ENCODE peak calls at places on chromosomes 6 and 20, in five cellular contexts. T, F, R, B and C are unnamed samples.
A peak's percentile ranks its signal among the peaks of the same experiment; 100 is the strongest.

GRCh38 chr6:80477591-80478370 is 371.3 kb downstream of the BCKDHB start:
- DNase-seq in T (no peak), F (peak; percentile 72), R (no peak), B (peak; percentile 60), C (no peak)

GRCh38 chr6:166348305-166348949 is 6.1 kb upstream of the SFT2D1 start:
- DNase-seq in T (no peak), F (no peak), R (no peak), B (no peak), C (no peak)

GRCh38 chr6:8639928-8640649 is 204.7 kb upstream of the SLC35B3 start:
- DNase-seq in T (no peak), F (no peak), R (no peak), B (no peak), C (no peak)

GRCh38 chr6:42507195-42507594 is 55.5 kb upstream of the TRERF1 start:
- DNase-seq in T (no peak), F (no peak), R (no peak), B (no peak), C (no peak)

GRCh38 chr6:24520929-24521546 is 26.3 kb downstream of the ALDH5A1 start:
- DNase-seq in T (no peak), F (peak; percentile 19), R (no peak), B (no peak), C (no peak)

GRCh38 chr6:168542301-168542700 is 101.3 kb downstream of the SMOC2 start:
- DNase-seq in T (no peak), F (no peak), R (no peak), B (no peak), C (no peak)

GRCh38 chr20:52596261-52596660 is 375.9 kb upstream of the TSHZ2 start:
- DNase-seq in T (no peak), F (no peak), R (no peak), B (no peak), C (no peak)

GRCh38 chr6:56759521-56759920 is 116.8 kb upstream of the DST start:
- DNase-seq in T (no peak), F (no peak), R (no peak), B (no peak), C (no peak)

GRCh38 chr6:151012321-151013294 is 147.1 kb downstream of the MTHFD1L start:
- DNase-seq in T (no peak), F (peak; percentile 86), R (no peak), B (peak; percentile 49), C (no peak)

GRCh38 chr6:118645395-118645794 is 6.0 kb downstream of the CEP85L start:
- DNase-seq in T (no peak), F (no peak), R (peak; percentile 60), B (no peak), C (no peak)

GRCh38 chr6:143596857-143597256 is 80.9 kb upstream of the PHACTR2 start:
- DNase-seq in T (peak; percentile 80), F (peak; percentile 71), R (peak; percentile 59), B (peak; percentile 14), C (no peak)

GRCh38 chr6:136764522-136764993 is 27.7 kb downstream of the MAP3K5 start:
- DNase-seq in T (no peak), F (no peak), R (no peak), B (no peak), C (no peak)

GRCh38 chr20:62370115-62370806 is 3.1 kb upstream of the LAMA5 start:
- DNase-seq in T (no peak), F (peak; percentile 79), R (no peak), B (peak; percentile 82), C (no peak)

GRCh38 chr6:154703094-154703493 is 30.1 kb upstream of the SCAF8 start:
- DNase-seq in T (no peak), F (no peak), R (no peak), B (no peak), C (no peak)

GRCh38 chr6:41021832-41022231 is 17.2 kb downstream of the UNC5CL start:
- DNase-seq in T (no peak), F (peak; percentile 46), R (peak; percentile 47), B (peak; percentile 66), C (no peak)

GRCh38 chr6:52641826-52642225 is 29.1 kb upstream of the TMEM14A start:
- DNase-seq in T (no peak), F (no peak), R (no peak), B (no peak), C (no peak)

GRCh38 chr6:70371454-70372105 is 41.7 kb upstream of the FAM135A start:
- DNase-seq in T (no peak), F (peak; percentile 87), R (no peak), B (peak; percentile 64), C (no peak)

GRCh38 chr6:14625173-14625895 is 507.8 kb downstream of the CD83 start:
- DNase-seq in T (no peak), F (no peak), R (no peak), B (no peak), C (no peak)

GRCh38 chr6:150016324-150017185 is 8.8 kb downstream of the RAET1L start:
- DNase-seq in T (no peak), F (peak; percentile 61), R (no peak), B (peak; percentile 20), C (no peak)

GRCh38 chr6:130366011-130366963 is at the start of gene TMEM200A:
- DNase-seq in T (peak; percentile 80), F (peak; percentile 51), R (peak; percentile 67), B (peak; percentile 51), C (peak; percentile 77)

GRCh38 chr6:169824848-169825557 is 73.6 kb downstream of the ERMARD start:
- DNase-seq in T (no peak), F (no peak), R (no peak), B (no peak), C (peak; percentile 53)

GRCh38 chr6:118722820-118723526 is 71.6 kb upstream of the CEP85L start:
- DNase-seq in T (no peak), F (peak; percentile 26), R (no peak), B (no peak), C (no peak)

GRCh38 chr6:137094411-137095008 is 49.7 kb upstream of the IL20RA start:
- DNase-seq in T (peak; percentile 75), F (peak; percentile 67), R (peak; percentile 25), B (peak; percentile 41), C (no peak)

GRCh38 chr6:12483712-12484111 is 193.6 kb downstream of the EDN1 start:
- DNase-seq in T (no peak), F (peak; percentile 99), R (no peak), B (peak; percentile 99), C (no peak)

GRCh38 chr6:124877468-124877867 is 84.8 kb upstream of the RNF217 start:
- DNase-seq in T (no peak), F (no peak), R (no peak), B (no peak), C (no peak)

GRCh38 chr6:7241160-7241559 is 71.8 kb downstream of the SSR1 start:
- DNase-seq in T (no peak), F (no peak), R (no peak), B (no peak), C (no peak)

GRCh38 chr6:43953794-43954310 is 173.4 kb downstream of the MRPL14 start:
- DNase-seq in T (no peak), F (no peak), R (no peak), B (no peak), C (peak; percentile 57)

GRCh38 chr6:43954311-43955131 is 172.7 kb downstream of the MRPL14 start:
- DNase-seq in T (no peak), F (no peak), R (no peak), B (no peak), C (peak; percentile 50)

GRCh38 chr6:43952746-43953145 is 174.5 kb downstream of the MRPL14 start:
- DNase-seq in T (no peak), F (no peak), R (no peak), B (no peak), C (no peak)

GRCh38 chr6:43951756-43952675 is 175.2 kb downstream of the MRPL14 start:
- DNase-seq in T (peak; percentile 50), F (no peak), R (no peak), B (peak; percentile 17), C (peak; percentile 46)

GRCh38 chr6:43953256-43953655 is 174.0 kb downstream of the MRPL14 start:
- DNase-seq in T (no peak), F (no peak), R (no peak), B (no peak), C (no peak)
- H3K27ac ChIP-seq in T (no peak overlapping the region), F (no peak overlapping the region), R (no peak overlapping the region), B (no peak overlapping the region), C (no peak overlapping the region)

GRCh38 chr20:4052554-4052953 is 37.2 kb upstream of the RNF24 start:
- DNase-seq in T (no peak), F (no peak), R (no peak), B (no peak), C (peak; percentile 47)

GRCh38 chr20:4051413-4052138 is 36.2 kb upstream of the RNF24 start:
- DNase-seq in T (peak; percentile 32), F (no peak), R (no peak), B (no peak), C (no peak)

GRCh38 chr20:4053516-4053919 is 38.2 kb upstream of the RNF24 start:
- DNase-seq in T (peak; percentile 8), F (no peak), R (no peak), B (peak; percentile 73), C (no peak)

GRCh38 chr20:4053071-4053470 is 37.7 kb upstream of the RNF24 start:
- DNase-seq in T (no peak), F (no peak), R (no peak), B (no peak), C (no peak)

DNA sequence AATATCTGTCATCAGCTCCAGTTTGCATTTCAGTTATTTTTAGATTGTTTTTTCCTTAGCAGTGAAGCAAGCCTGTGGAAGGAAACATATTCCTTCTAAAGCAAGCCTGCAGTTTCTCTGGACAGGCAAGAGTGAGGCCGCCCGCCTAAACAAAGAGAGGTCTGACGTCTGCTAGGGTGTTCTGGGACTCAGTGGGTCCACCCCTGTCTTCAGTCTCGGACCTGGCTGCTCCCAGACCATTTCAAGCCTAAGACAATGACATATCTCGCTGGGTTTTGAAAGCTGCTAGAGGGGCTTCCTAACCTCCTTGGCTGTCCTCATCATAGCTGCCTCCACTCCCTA is 36.8 kb upstream of the RNF24 start:
- DNase-seq in T (peak; percentile 24), F (no peak), R (no peak), B (no peak), C (no peak)
- H3K27ac ChIP-seq in T (no peak overlapping the region), F (no peak overlapping the region), R (no peak overlapping the region), B (no peak overlapping the region), C (peak overlapping the region; percentile 81)

DNA sequence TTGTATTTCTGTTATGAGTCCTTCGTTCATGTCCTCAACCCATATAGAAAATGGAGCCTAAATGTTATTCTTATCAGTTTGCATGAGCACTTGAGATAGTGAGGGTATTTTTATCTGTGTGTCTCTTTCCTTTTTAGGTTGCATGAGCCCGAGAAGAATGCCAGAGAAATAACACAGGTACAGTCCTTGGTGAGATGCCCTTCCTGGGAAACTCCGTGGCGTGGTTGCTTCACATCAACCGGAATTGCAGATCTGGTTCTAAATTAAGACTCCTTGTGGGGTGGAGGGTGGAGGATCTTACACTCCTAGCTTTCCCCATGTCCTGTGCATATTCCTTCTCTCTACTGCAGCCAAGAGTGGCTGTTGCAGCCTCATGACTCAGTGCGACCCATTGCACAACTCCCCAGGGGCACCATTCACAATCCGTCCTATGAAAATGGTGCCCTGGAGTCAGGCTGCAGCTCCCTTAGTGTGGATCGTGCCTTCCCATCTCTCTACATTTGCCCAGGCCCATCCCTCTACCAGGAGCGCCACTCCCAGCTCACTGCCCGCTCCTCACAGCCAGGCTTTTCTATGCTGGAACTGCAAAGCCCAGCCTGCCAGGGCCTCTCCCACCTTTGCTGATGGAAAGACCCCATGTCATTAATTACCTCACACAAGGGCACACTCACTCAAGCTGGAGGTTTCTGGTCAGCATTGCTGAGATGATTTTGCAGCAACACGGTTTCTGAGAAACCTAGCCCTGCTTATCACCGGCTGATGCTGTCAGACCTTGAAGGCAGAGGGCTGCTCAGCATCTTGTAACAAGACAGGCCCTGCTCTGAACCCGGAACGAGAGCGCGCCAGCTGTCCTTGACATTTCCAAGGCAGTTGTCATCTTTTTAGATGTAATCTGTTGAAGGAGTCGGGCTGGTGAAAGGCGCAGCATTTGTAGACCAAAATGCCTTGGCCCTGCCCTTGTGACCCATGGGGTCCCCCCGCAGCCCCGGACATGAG is 39.7 kb downstream of the SIRPA start:
- DNase-seq in T (peak; percentile 92), F (peak; percentile 78), R (peak; percentile 60), B (peak; percentile 63), C (peak; percentile 97)
- H3K27ac ChIP-seq in T (peak overlapping the region; percentile 79), F (no peak overlapping the region), R (no peak overlapping the region), B (peak overlapping the region; percentile 35), C (peak overlapping the region; percentile 84)

GRCh38 chr20:35334511-35335101 is 42.4 kb upstream of the FAM83C start:
- DNase-seq in T (no peak), F (peak; percentile 23), R (no peak), B (no peak), C (no peak)
- H3K27ac ChIP-seq in T (peak overlapping the region; percentile 81), F (peak overlapping the region; percentile 47), R (no peak overlapping the region), B (no peak overlapping the region), C (no peak overlapping the region)